ENCODE peak calls at places on chromosomes 3 and 15, in seven cellular contexts. F is SK-N-SH, Q is neuronal stem cell, X is astrocyte of the cerebellum, K is AG04449, W is bronchial epithelial cell, N is spleen. S is an unnamed sample.

GRCh38 chr3:120344349-120344748 is 4.8 kb downstream of the LRRC58 start:
- DNase-seq in F (no peak), Q (no peak), X (no peak), K (no peak), W (no peak), N (no peak), S (no peak)

GRCh38 chr15:79978694-79979519 is 7.9 kb upstream of the BCL2A1 start:
- DNase-seq in F (no peak), Q (no peak), X (no peak), K (peak; percentile 57), W (peak; percentile 71), N (peak; percentile 77), S (no peak)

GRCh38 chr3:128323206-128324081 is 143.2 kb downstream of the DNAJB8 start:
- DNase-seq in F (no peak), Q (no peak), X (no peak), K (no peak), W (no peak), N (no peak), S (no peak)

GRCh38 chr3:12877040-12877439 is 35.7 kb upstream of the RPL32 start:
- DNase-seq in F (no peak), Q (no peak), X (no peak), K (no peak), W (no peak), N (no peak), S (no peak)

GRCh38 chr15:27250223-27250622 is 279.2 kb downstream of the GABRG3 start:
- DNase-seq in F (no peak), Q (no peak), X (no peak), K (no peak), W (no peak), N (no peak), S (no peak)

GRCh38 chr15:85625431-85625830 is 169.3 kb downstream of the KLHL25 start:
- DNase-seq in F (no peak), Q (no peak), X (no peak), K (no peak), W (no peak), N (no peak), S (no peak)

GRCh38 chr15:44193651-44194396 is 1.2 kb downstream of the FRMD5 start:
- DNase-seq in F (peak; percentile 47), Q (peak; percentile 11), X (no peak), K (no peak), W (peak; percentile 28), N (no peak), S (peak; percentile 53)

GRCh38 chr15:68096099-68096498 is 42.0 kb downstream of the PIAS1 start:
- DNase-seq in F (no peak), Q (no peak), X (no peak), K (no peak), W (no peak), N (no peak), S (no peak)

GRCh38 chr3:34264650-34265049 is 466.2 kb downstream of the PDCD6IP start:
- DNase-seq in F (no peak), Q (no peak), X (no peak), K (no peak), W (no peak), N (no peak), S (no peak)

GRCh38 chr3:535566-536416 is 339.2 kb downstream of the CHL1 start:
- DNase-seq in F (peak; percentile 70), Q (no peak), X (no peak), K (no peak), W (peak; percentile 19), N (peak; percentile 78), S (peak; percentile 18)

GRCh38 chr3:13543251-13543650 is 5.7 kb upstream of the FBLN2 start:
- DNase-seq in F (no peak), Q (no peak), X (peak; percentile 69), K (no peak), W (peak; percentile 41), N (no peak), S (peak; percentile 53)

GRCh38 chr3:184513276-184514150 is 48.1 kb upstream of the EPHB3 start:
- DNase-seq in F (peak; percentile 94), Q (peak; percentile 91), X (peak; percentile 58), K (no peak), W (peak; percentile 62), N (peak; percentile 93), S (peak; percentile 96)

GRCh38 chr3:133384331-133385027 is 15.4 kb upstream of the BFSP2 start:
- DNase-seq in F (peak; percentile 88), Q (peak; percentile 67), X (peak; percentile 68), K (no peak), W (peak; percentile 57), N (no peak), S (peak; percentile 86)

GRCh38 chr15:72306211-72306785 is 13.7 kb downstream of the CELF6 start:
- DNase-seq in F (peak; percentile 76), Q (no peak), X (no peak), K (no peak), W (peak; percentile 45), N (no peak), S (peak; percentile 76)

GRCh38 chr15:76328962-76329361 is 7.6 kb upstream of the ISL2 start:
- DNase-seq in F (no peak), Q (no peak), X (no peak), K (no peak), W (peak; percentile 69), N (no peak), S (no peak)

GRCh38 chr15:86481720-86482119 is 402.0 kb downstream of the AGBL1 start:
- DNase-seq in F (no peak), Q (no peak), X (no peak), K (no peak), W (no peak), N (no peak), S (no peak)

GRCh38 chr15:91548588-91548987 is 304.9 kb upstream of the SLCO3A1 start:
- DNase-seq in F (no peak), Q (no peak), X (peak; percentile 22), K (no peak), W (no peak), N (no peak), S (no peak)

DNA sequence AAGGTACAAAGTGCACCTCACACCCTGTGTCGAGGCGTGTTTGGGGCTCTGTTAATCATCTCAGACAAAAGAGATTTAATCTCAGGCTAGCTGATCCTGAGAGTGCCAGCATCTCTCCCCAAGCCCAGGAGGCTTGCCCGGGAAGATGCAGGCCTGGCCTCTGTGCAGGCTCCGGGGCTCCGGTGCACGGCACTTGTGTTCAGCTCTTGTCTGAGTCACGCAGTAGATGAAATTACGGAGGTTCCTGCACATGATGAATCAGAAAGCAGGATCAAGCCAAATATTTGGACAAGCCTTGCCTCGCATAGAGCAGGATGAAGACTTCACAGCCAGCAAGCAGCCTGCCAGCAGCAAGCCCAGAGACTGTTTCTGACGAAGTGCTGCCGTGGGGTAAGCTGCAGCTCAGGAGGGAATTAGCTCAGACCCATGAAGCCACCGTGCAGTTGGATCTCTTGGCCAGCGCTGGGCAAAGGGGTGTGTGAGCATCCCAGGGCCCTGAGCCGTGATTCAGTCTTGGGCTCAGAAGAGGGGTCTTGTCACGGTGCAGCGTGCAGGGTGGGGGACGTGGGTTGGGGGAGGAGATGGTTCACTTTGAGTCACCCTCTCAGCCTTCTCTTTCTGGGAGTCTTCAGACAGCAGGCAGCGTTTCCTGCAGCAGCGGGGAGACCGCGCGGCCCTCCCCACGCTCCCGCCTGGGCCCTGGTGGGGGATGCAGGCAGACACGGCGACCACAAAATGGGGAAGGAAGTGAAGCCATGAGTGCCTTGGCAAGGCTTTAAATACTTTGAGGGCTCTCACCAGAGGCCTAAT is 89.2 kb upstream of the MEF2A start:
- DNase-seq in F (peak; percentile 78), Q (no peak), X (peak; percentile 96), K (peak; percentile 94), W (peak; percentile 99), N (peak; percentile 90), S (peak; percentile 43)
- H3K4me3 ChIP-seq in F (peak overlapping the region; percentile 51), Q (no peak overlapping the region), X (peak overlapping the region; percentile 13), K (peak overlapping the region; percentile 44), W (no peak overlapping the region), N (no peak overlapping the region), S (no peak overlapping the region)

DNA sequence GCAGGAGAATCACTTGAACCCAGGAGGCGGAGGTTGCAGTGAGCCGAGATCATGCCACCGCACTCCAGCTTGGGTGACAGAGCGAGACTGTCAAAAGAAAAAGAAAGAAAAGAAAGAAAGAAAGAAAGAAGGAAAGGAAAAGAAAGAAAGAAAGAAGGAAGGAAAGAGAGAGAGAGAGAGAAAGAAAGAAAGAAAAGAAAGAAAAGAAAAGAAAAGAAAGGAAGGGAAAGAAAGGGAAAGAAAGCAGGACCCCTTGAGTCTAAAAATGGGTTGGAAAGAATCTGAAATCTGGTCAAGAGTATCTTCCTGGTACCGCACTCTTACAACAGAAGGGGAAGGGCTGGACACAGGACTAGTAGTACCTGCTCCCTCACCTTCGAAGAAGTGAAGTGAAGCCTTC is 19.6 kb downstream of the CRYGS start:
- DNase-seq in F (no peak), Q (no peak), X (no peak), K (no peak), W (no peak), N (no peak), S (no peak)
- H3K4me3 ChIP-seq in F (no peak overlapping the region), Q (no peak overlapping the region), X (no peak overlapping the region), K (no peak overlapping the region), W (no peak overlapping the region), N (no peak overlapping the region), S (no peak overlapping the region)

GRCh38 chr3:41223078-41223477 is 23.8 kb downstream of the CTNNB1 start:
- DNase-seq in F (no peak), Q (no peak), X (no peak), K (no peak), W (no peak), N (no peak), S (no peak)

GRCh38 chr3:41222012-41222411 is 22.7 kb downstream of the CTNNB1 start:
- DNase-seq in F (no peak), Q (no peak), X (no peak), K (no peak), W (no peak), N (no peak), S (no peak)

GRCh38 chr3:41224120-41224806 is 25.0 kb downstream of the CTNNB1 start:
- DNase-seq in F (no peak), Q (no peak), X (peak; percentile 64), K (peak; percentile 82), W (peak; percentile 59), N (no peak), S (no peak)

GRCh38 chr3:41222508-41222907 is 23.2 kb downstream of the CTNNB1 start:
- DNase-seq in F (no peak), Q (no peak), X (no peak), K (no peak), W (no peak), N (no peak), S (no peak)

GRCh38 chr3:41223691-41224090 is 24.4 kb downstream of the CTNNB1 start:
- DNase-seq in F (no peak), Q (no peak), X (no peak), K (no peak), W (no peak), N (no peak), S (no peak)
- H3K4me3 ChIP-seq in F (no peak overlapping the region), Q (no peak overlapping the region), X (no peak overlapping the region), K (no peak overlapping the region), W (no peak overlapping the region), N (no peak overlapping the region), S (no peak overlapping the region)

GRCh38 chr3:168094580-168094876 is 1.2 kb downstream of the GOLIM4 start:
- DNase-seq in F (no peak), Q (no peak), X (no peak), K (no peak), W (peak; percentile 47), N (peak; percentile 88), S (no peak)

GRCh38 chr3:168093229-168093628 is 2.5 kb downstream of the GOLIM4 start:
- DNase-seq in F (no peak), Q (no peak), X (no peak), K (no peak), W (no peak), N (no peak), S (no peak)

GRCh38 chr3:168091961-168092360 is 3.8 kb downstream of the GOLIM4 start:
- DNase-seq in F (no peak), Q (no peak), X (no peak), K (no peak), W (no peak), N (no peak), S (no peak)

GRCh38 chr3:168094877-168095610 is 680 bp downstream of the GOLIM4 start:
- DNase-seq in F (peak; percentile 61), Q (peak; percentile 58), X (no peak), K (no peak), W (peak; percentile 42), N (peak; percentile 91), S (peak; percentile 61)

GRCh38 chr3:168093790-168094189 is 1.9 kb downstream of the GOLIM4 start:
- DNase-seq in F (no peak), Q (no peak), X (no peak), K (no peak), W (no peak), N (no peak), S (no peak)
- H3K4me3 ChIP-seq in F (peak overlapping the region; percentile 88), Q (peak overlapping the region; percentile 87), X (peak overlapping the region; percentile 91), K (peak overlapping the region; percentile 96), W (no peak overlapping the region), N (no peak overlapping the region), S (no peak overlapping the region)